ENCODE peak calls at places on chromosomes 7 and 10, in seven cellular contexts. V is neuronal stem cell, H is H9, P is mesendoderm, R is IMR-90, I is trophoblast cell, S is H1. C is an unnamed sample.

GRCh38 chr7:130912910-130913720 is 179.1 kb upstream of the KLF14 start:
- DNase-seq in V (no peak), H (no peak), P (peak), R (peak), I (peak), S (no peak), C (peak)

GRCh38 chr10:3887885-3888476 is 103.0 kb upstream of the KLF6 start:
- DNase-seq in V (peak), H (peak), P (peak), R (peak), I (peak), S (peak), C (peak)

GRCh38 chr7:112692333-112692732 is 97.9 kb downstream of the TMEM168 start:
- DNase-seq in V (no peak), H (no peak), P (no peak), R (no peak), I (no peak), S (no peak), C (no peak)

GRCh38 chr7:7173956-7174632 is 8.2 kb upstream of the C1GALT1 start:
- DNase-seq in V (no peak), H (no peak), P (no peak), R (no peak), I (peak), S (no peak), C (no peak)

GRCh38 chr10:24091294-24091693 is 117.6 kb upstream of the KIAA1217 start:
- DNase-seq in V (no peak), H (no peak), P (no peak), R (no peak), I (no peak), S (no peak), C (no peak)

GRCh38 chr7:105429746-105430612 is 41.3 kb upstream of the SRPK2 start:
- DNase-seq in V (no peak), H (peak), P (peak), R (peak), I (peak), S (no peak), C (peak)

GRCh38 chr7:360454-361100 is 70.6 kb downstream of the FOXL3 start:
- DNase-seq in V (no peak), H (no peak), P (no peak), R (no peak), I (no peak), S (no peak), C (no peak)

GRCh38 chr10:8361510-8361844 is 307.0 kb downstream of the GATA3 start:
- DNase-seq in V (no peak), H (no peak), P (peak), R (no peak), I (peak), S (no peak), C (no peak)

GRCh38 chr10:61822781-61823230 is 78.7 kb upstream of the ARID5B start:
- DNase-seq in V (no peak), H (no peak), P (no peak), R (peak), I (no peak), S (no peak), C (peak)

GRCh38 chr10:27446091-27446918 is 57.8 kb upstream of the RAB18 start:
- DNase-seq in V (no peak), H (no peak), P (peak), R (peak), I (peak), S (no peak), C (peak)

GRCh38 chr10:49408437-49409306 is 12.8 kb upstream of the DRGX start:
- DNase-seq in V (no peak), H (peak), P (peak), R (no peak), I (peak), S (no peak), C (no peak)

GRCh38 chr7:20896996-20897395 is 110.3 kb upstream of the SP8 start:
- DNase-seq in V (no peak), H (no peak), P (no peak), R (no peak), I (no peak), S (no peak), C (no peak)

GRCh38 chr10:97849491-97850402 is at the start of gene GOLGA7B:
- DNase-seq in V (peak), H (peak), P (peak), R (peak), I (peak), S (no peak), C (peak)

GRCh38 chr7:30460246-30460633 is 18.3 kb downstream of the NOD1 start:
- DNase-seq in V (no peak), H (no peak), P (no peak), R (no peak), I (no peak), S (no peak), C (no peak)

GRCh38 chr7:727806-728460 is 852 bp upstream of the PRKAR1B start:
- DNase-seq in V (no peak), H (no peak), P (peak), R (peak), I (no peak), S (no peak), C (peak)

GRCh38 chr10:78861456-78862327 is 207.1 kb upstream of the ZMIZ1 start:
- DNase-seq in V (no peak), H (no peak), P (no peak), R (no peak), I (no peak), S (no peak), C (no peak)

GRCh38 chr7:48347426-48347825 is 176.2 kb downstream of the ABCA13 start:
- DNase-seq in V (no peak), H (no peak), P (no peak), R (no peak), I (no peak), S (no peak), C (no peak)

GRCh38 chr7:48355346-48355745 is 184.1 kb downstream of the ABCA13 start:
- DNase-seq in V (no peak), H (no peak), P (no peak), R (no peak), I (no peak), S (no peak), C (no peak)

GRCh38 chr7:48351893-48352292 is 180.6 kb downstream of the ABCA13 start:
- DNase-seq in V (no peak), H (no peak), P (no peak), R (no peak), I (no peak), S (no peak), C (no peak)

DNA sequence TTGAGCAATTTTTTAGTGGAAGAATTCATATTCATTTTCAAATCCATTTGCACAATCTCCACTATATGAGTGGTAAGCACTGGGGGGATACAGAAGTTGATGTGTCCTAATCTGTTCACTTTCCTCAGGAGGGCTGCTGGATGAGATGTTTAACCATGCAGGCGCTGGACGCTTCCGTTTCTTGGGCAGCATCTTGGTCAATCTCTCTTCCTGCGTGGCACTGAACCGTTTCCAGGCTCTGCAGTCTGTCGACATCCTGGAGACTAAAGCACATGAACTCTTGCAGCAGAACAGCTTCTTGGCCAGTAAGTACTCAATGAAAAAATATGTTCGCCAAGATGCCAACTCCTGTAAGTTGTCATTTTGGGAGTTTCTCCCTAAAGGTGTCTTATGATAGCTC is 179.3 kb downstream of the ABCA13 start:
- DNase-seq in V (no peak), H (no peak), P (no peak), R (no peak), I (no peak), S (no peak), C (no peak)
- H3K18ac ChIP-seq in V (no peak), H (no peak), P (no peak), R (no peak), I (no peak), S (no peak), C (no peak)

GRCh38 chr10:110897184-110897583 is 21.8 kb downstream of the BBIP1 start:
- DNase-seq in V (no peak), H (no peak), P (no peak), R (no peak), I (no peak), S (no peak), C (no peak)
- H3K18ac ChIP-seq in V (no peak), H (no peak), P (no peak), R (peak), I (no peak), S (no peak), C (no peak)

GRCh38 chr7:70420263-70420662 is 711.7 kb upstream of the GALNT17 start:
- DNase-seq in V (no peak), H (no peak), P (no peak), R (no peak), I (no peak), S (no peak), C (no peak)
- H3K18ac ChIP-seq in V (no peak), H (no peak), P (no peak), R (no peak), I (no peak), S (peak), C (no peak)

DNA sequence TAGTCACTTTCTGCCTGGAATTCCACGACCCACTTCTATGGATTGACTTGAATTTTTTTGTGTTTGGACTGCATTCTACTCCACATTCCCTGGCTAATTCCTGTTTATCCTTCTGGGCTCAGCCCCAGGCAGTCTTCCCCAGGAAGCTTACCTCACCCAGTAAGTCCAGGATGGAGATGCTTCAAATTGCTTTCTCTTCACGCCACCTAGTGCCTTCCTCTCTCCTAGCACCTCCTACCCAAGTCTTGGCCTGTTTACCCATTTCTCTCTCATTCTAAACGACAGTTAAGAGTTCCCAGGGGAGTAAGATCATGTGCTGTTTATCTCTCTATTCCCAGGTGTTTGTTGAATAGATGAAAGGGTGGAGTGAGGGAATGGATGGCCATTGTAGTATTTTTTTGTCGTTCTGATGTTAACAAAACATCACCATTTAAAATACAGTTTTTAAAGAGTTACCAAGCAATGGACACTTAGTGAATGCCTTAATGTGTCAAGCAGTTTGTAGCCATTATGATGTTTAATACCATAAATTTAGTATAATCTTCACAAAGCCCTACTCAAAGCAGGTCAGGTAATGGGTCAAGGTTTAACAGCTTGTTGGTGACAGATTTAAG is 45.5 kb upstream of the TARP start:
- DNase-seq in V (peak), H (peak), P (peak), R (peak), I (peak), S (peak), C (peak)
- H3K18ac ChIP-seq in V (no peak), H (no peak), P (no peak), R (no peak), I (no peak), S (no peak), C (peak)

GRCh38 chr7:79971058-79971457 is 163.6 kb upstream of the GNAI1 start:
- DNase-seq in V (no peak), H (no peak), P (no peak), R (no peak), I (no peak), S (no peak), C (no peak)
- H3K18ac ChIP-seq in V (no peak), H (no peak), P (no peak), R (peak), I (no peak), S (no peak), C (no peak)

GRCh38 chr7:45119550-45119949 is 8.1 kb upstream of the TBRG4 start:
- DNase-seq in V (no peak), H (no peak), P (no peak), R (no peak), I (no peak), S (no peak), C (no peak)

GRCh38 chr7:45118292-45118691 is 6.8 kb upstream of the TBRG4 start:
- DNase-seq in V (no peak), H (no peak), P (no peak), R (no peak), I (no peak), S (no peak), C (no peak)

GRCh38 chr7:45116048-45116447 is 4.6 kb upstream of the TBRG4 start:
- DNase-seq in V (no peak), H (no peak), P (no peak), R (no peak), I (no peak), S (no peak), C (no peak)

GRCh38 chr7:45118830-45119452 is 7.4 kb upstream of the TBRG4 start:
- DNase-seq in V (no peak), H (no peak), P (no peak), R (no peak), I (no peak), S (no peak), C (no peak)

GRCh38 chr7:45117582-45117981 is 6.1 kb upstream of the TBRG4 start:
- DNase-seq in V (no peak), H (no peak), P (no peak), R (no peak), I (no peak), S (no peak), C (no peak)
- H3K18ac ChIP-seq in V (no peak), H (no peak), P (no peak), R (no peak), I (no peak), S (no peak), C (no peak)

GRCh38 chr10:89783406-89783805 is 82.0 kb downstream of the KIF20B start:
- DNase-seq in V (no peak), H (no peak), P (no peak), R (peak), I (no peak), S (no peak), C (no peak)
- H3K18ac ChIP-seq in V (no peak), H (no peak), P (no peak), R (no peak), I (no peak), S (no peak), C (no peak)

GRCh38 chr10:84264611-84265141 is 19.8 kb downstream of the RGR start:
- DNase-seq in V (peak), H (peak), P (peak), R (peak), I (peak), S (peak), C (peak)

GRCh38 chr10:84263716-84264115 is 18.9 kb downstream of the RGR start:
- DNase-seq in V (no peak), H (no peak), P (no peak), R (no peak), I (no peak), S (no peak), C (no peak)

GRCh38 chr10:84265378-84265777 is 20.5 kb downstream of the RGR start:
- DNase-seq in V (no peak), H (no peak), P (no peak), R (no peak), I (no peak), S (no peak), C (no peak)

GRCh38 chr10:84261236-84261635 is 16.4 kb downstream of the RGR start:
- DNase-seq in V (no peak), H (no peak), P (no peak), R (no peak), I (no peak), S (no peak), C (no peak)

DNA sequence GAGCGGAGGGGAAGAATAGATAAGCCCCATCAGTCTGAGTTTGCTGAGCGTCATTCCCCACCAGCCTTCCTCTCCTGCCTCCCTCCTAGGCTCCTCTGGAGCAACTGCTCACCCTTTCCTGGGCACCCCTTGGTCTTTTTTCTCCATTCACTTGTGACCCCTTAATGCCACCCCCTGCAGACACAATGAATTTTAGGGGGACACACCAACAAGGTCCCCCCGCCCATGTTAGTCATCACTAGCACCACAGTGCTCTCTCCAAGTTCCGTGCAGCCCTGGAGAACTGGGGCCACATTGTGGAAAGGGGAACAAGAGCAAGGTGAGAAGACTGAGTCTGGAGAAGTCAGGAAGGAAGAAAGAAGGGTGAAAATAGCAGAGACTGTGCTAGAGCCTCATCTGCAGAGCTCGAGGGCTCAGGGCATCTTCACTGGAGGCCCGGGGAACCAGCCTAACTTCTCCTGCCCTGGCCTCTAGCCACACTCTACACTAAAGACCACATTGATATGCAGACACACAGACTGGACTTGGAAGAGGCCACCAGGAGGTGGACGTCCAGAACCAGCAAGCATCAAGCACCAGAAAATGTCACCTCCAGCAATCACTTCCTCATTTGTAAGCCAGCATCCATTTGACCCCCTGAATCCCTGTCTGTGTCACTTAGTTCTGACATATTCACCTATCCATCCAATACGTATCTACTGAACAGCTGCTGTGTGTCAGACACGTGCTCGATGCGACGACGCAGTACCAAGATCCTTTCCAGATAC is 17.5 kb downstream of the RGR start:
- DNase-seq in V (no peak), H (no peak), P (no peak), R (no peak), I (no peak), S (no peak), C (no peak)
- H3K18ac ChIP-seq in V (no peak), H (no peak), P (no peak), R (no peak), I (no peak), S (no peak), C (no peak)

GRCh38 chr7:35003679-35004278 is 33.5 kb downstream of the DPY19L1 start:
- DNase-seq in V (no peak), H (no peak), P (peak), R (peak), I (peak), S (no peak), C (peak)
- H3K18ac ChIP-seq in V (no peak), H (no peak), P (peak), R (peak), I (peak), S (no peak), C (peak)